ENCODE peak calls at places on chromosomes 11 and 22, in nine cellular contexts. Q is left ventricle myocardium inferior, M is PC-3, W is lower lobe of right lung, E is right lobe of liver, F is heart left ventricle, V is cardiac muscle cell, B is neural progenitor cell, K is psoas muscle. T is an unnamed sample.
A peak's percentile ranks its signal among the peaks of the same experiment; 100 is the strongest.

GRCh38 chr11:70153133-70153727 is 49.9 kb upstream of the FADD start:
- DNase-seq in E (no peak), M (no peak), B (no peak), W (no peak), K (no peak), F (no peak), Q (no peak), V (no peak), T (no peak)

GRCh38 chr11:92653448-92653847 is 316.0 kb upstream of the MTNR1B start:
- DNase-seq in M (no peak), F (no peak), E (no peak), V (no peak), Q (no peak), K (no peak), B (no peak), W (no peak), T (no peak)

GRCh38 chr11:35035894-35036408 is 103.0 kb upstream of the CD44 start:
- DNase-seq in Q (no peak), M (peak; percentile 74), B (no peak), E (no peak), W (no peak), F (no peak), K (no peak), V (no peak), T (no peak)

GRCh38 chr11:7072401-7073028 is 16.3 kb upstream of the RBMXL2 start:
- DNase-seq in K (no peak), E (no peak), M (no peak), W (no peak), B (no peak), Q (no peak), V (no peak), F (no peak), T (no peak)

GRCh38 chr11:94895451-94895850 is 77.9 kb downstream of the CWC15 start:
- DNase-seq in K (no peak), W (no peak), Q (no peak), E (no peak), F (no peak), B (no peak), V (no peak), M (no peak), T (no peak)

GRCh38 chr11:47881145-47881544 is 33.0 kb upstream of the NUP160 start:
- DNase-seq in W (peak; percentile 57), K (no peak), B (no peak), F (no peak), E (peak; percentile 26), V (no peak), Q (peak; percentile 22), M (no peak), T (no peak)

GRCh38 chr22:24455751-24456426 is 28.5 kb downstream of the ADORA2A start:
- DNase-seq in E (peak; percentile 85), V (no peak), K (peak; percentile 62), B (no peak), M (no peak), F (peak; percentile 78), Q (peak; percentile 77), W (no peak), T (no peak)

GRCh38 chr11:117794772-117795629 is 2.0 kb downstream of the DSCAML1 start:
- DNase-seq in B (no peak), K (no peak), Q (no peak), W (no peak), M (no peak), F (no peak), V (no peak), E (no peak), T (no peak)

GRCh38 chr11:22786475-22786874 is 43.1 kb downstream of the SVIP start:
- DNase-seq in W (no peak), B (no peak), F (no peak), M (no peak), Q (no peak), V (no peak), E (no peak), K (no peak), T (no peak)

GRCh38 chr11:131624526-131624925 is 254.1 kb downstream of the NTM start:
- DNase-seq in F (no peak), V (no peak), M (no peak), K (no peak), E (no peak), Q (no peak), W (no peak), B (no peak), T (no peak)

GRCh38 chr22:27460596-27461347 is 340.8 kb downstream of the MN1 start:
- DNase-seq in F (no peak), K (no peak), Q (peak; percentile 36), M (peak; percentile 16), V (no peak), E (no peak), B (peak; percentile 75), W (no peak), T (no peak)

GRCh38 chr11:109123811-109124787 is 297.9 kb upstream of the C11orf87 start:
- DNase-seq in W (no peak), F (peak; percentile 64), M (no peak), K (no peak), B (no peak), E (no peak), Q (peak; percentile 55), V (peak; percentile 24), T (no peak)

GRCh38 chr22:41157083-41157482 is 48.0 kb upstream of the L3MBTL2 start:
- DNase-seq in M (no peak), Q (no peak), W (no peak), E (no peak), B (no peak), V (no peak), F (no peak), K (no peak), T (no peak)

GRCh38 chr11:133961890-133962289 is 5.1 kb upstream of the IGSF9B start:
- DNase-seq in V (no peak), E (no peak), K (no peak), F (peak; percentile 7), W (no peak), Q (no peak), M (peak; percentile 56), B (no peak), T (no peak)

GRCh38 chr11:116185551-116185950 is 587.2 kb downstream of the BUD13 start:
- DNase-seq in E (no peak), K (no peak), M (no peak), V (no peak), Q (no peak), B (no peak), F (no peak), W (no peak), T (no peak)

DNA sequence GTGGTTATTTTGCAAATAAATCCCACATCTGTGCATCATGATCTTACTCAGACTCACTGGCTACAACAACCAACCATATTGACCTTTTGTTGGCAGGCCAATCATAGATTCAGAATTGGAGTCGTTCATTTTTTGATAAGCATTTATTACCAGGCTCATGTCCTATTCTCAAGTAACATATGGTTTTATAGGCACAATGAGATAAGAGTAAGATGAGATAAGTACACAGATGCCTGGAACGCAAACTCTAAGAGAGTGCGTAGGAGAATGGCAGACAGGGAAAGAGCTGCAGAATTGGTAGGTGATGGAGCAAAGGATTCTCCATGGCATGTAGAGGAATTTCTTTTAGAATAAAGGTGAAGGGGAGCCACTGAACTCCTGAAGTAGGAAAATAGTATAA is 71.7 kb upstream of the SLC5A12 start:
- DNase-seq in F (no peak), W (no peak), B (no peak), Q (no peak), K (no peak), M (no peak), E (no peak), V (no peak), T (peak; percentile 17)
- H3K4me3 ChIP-seq in F (no peak overlapping the region), W (no peak overlapping the region), B (no peak overlapping the region), Q (no peak overlapping the region), K (no peak overlapping the region), M (no peak overlapping the region), E (no peak overlapping the region), V (no peak overlapping the region), T (no peak overlapping the region)

GRCh38 chr22:30718491-30718890 is 23.8 kb downstream of the OSBP2 start:
- DNase-seq in W (no peak), M (no peak), Q (no peak), K (no peak), F (no peak), B (no peak), E (no peak), V (no peak), T (no peak)

GRCh38 chr22:30717952-30718351 is 23.3 kb downstream of the OSBP2 start:
- DNase-seq in W (no peak), B (no peak), M (no peak), K (no peak), E (no peak), Q (no peak), F (no peak), V (no peak), T (no peak)

GRCh38 chr22:30717331-30717921 is 22.8 kb downstream of the OSBP2 start:
- DNase-seq in W (no peak), B (no peak), F (no peak), V (no peak), Q (no peak), E (no peak), K (no peak), M (peak; percentile 88), T (no peak)

GRCh38 chr22:30720263-30720837 is 25.7 kb downstream of the OSBP2 start:
- DNase-seq in V (no peak), Q (no peak), K (no peak), E (no peak), B (no peak), F (no peak), W (no peak), M (no peak), T (no peak)

DNA sequence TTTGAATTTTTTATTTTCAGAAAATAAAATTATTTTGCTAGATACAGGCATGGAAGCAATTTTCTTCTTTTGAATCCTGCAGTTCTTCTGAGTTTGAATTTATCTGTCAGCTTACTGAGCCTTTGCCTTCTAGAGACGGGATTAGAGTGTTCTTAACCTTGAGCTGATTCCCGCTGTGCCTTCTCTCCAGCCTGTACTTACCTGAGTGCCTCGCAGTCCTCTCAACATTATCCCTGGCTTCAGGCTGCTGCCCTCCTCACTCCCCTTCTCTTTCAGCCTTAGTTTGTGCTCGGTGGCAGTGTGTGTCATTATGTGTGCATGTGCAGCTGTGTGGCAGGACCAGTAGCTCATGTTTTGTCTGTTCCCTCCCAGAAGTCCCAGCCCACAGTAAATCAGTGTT is 24.3 kb downstream of the OSBP2 start:
- DNase-seq in E (no peak), B (no peak), W (no peak), M (no peak), K (no peak), Q (no peak), F (no peak), V (no peak), T (no peak)
- H3K27ac ChIP-seq in E (no peak overlapping the region), B (no peak overlapping the region), W (no peak overlapping the region), M (no peak overlapping the region), K (no peak overlapping the region), Q (no peak overlapping the region), F (no peak overlapping the region), V (no peak overlapping the region), T (no peak overlapping the region)

DNA sequence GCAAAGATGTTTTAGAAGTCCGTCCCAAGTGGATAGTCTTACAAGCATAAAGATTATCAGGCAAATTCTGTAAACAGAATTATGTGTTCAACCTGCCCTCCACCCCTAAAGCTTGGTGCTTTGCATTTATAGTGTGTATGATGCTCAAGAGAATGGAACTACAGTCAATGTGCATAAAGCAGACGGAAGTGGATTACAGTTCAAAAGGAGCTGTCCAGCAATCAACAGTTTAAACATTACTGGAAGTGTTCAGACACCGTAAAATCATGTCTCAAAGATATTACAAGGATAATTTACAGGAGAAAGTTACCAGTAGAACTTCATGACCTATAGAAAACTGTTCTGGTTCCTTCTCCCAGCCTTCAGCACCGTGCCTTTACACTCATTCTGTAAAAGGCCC is 1.0 kb downstream of the RIC3 start:
- DNase-seq in M (no peak), V (peak; percentile 37), K (no peak), W (no peak), F (no peak), E (no peak), B (peak; percentile 46), Q (no peak), T (no peak)
- H3K4me3 ChIP-seq in M (no peak overlapping the region), V (peak overlapping the region; percentile 71), K (peak overlapping the region; percentile 88), W (peak overlapping the region; percentile 64), F (peak overlapping the region; percentile 68), E (peak overlapping the region; percentile 62), B (peak overlapping the region; percentile 67), Q (peak overlapping the region; percentile 74), T (no peak overlapping the region)

GRCh38 chr11:73381589-73381988 is 5.4 kb downstream of the RELT start:
- DNase-seq in K (peak; percentile 65), E (no peak), V (no peak), M (no peak), B (no peak), Q (no peak), W (peak; percentile 69), F (no peak), T (no peak)
- H3K27ac ChIP-seq in K (peak overlapping the region; percentile 97), E (no peak overlapping the region), V (peak overlapping the region; percentile 77), M (no peak overlapping the region), B (no peak overlapping the region), Q (peak overlapping the region; percentile 40), W (peak overlapping the region; percentile 11), F (no peak overlapping the region), T (no peak overlapping the region)

T was measured in small intestine.